ENCODE peak calls at places on chromosomes 12 and 14, in seven cellular contexts. N, D, U, H, Y, A and P are unnamed samples.

GRCh38 chr12:45994736-45995135 is 4.4 kb upstream of the SCAF11 start:
- DNase-seq in N (no peak), Y (no peak), D (no peak), H (no peak), U (no peak), A (no peak), P (no peak)

GRCh38 chr12:85273411-85274075 is 6.5 kb upstream of the ALX1 start:
- DNase-seq in H (no peak), N (no peak), D (peak), Y (no peak), A (no peak), U (no peak), P (no peak)

GRCh38 chr12:79001404-79001803 is 136.8 kb downstream of the SYT1 start:
- DNase-seq in Y (no peak), A (no peak), N (no peak), H (no peak), U (no peak), D (no peak), P (no peak)

GRCh38 chr14:61537567-61538463 is 157.5 kb upstream of the HIF1A start:
- DNase-seq in H (no peak), N (no peak), A (peak), D (peak), U (no peak), Y (peak), P (no peak)

GRCh38 chr12:113006641-113007040 is 28.3 kb downstream of the OAS2 start:
- DNase-seq in D (no peak), H (no peak), Y (no peak), A (no peak), N (no peak), U (no peak), P (no peak)

GRCh38 chr12:6425588-6426531 is 18.9 kb upstream of the CD27 start:
- DNase-seq in N (peak), U (no peak), Y (no peak), H (no peak), A (peak), D (no peak), P (no peak)

GRCh38 chr14:95509512-95509911 is 6.9 kb downstream of the SYNE3 start:
- DNase-seq in N (no peak), A (no peak), U (no peak), D (no peak), Y (no peak), H (no peak), P (no peak)

GRCh38 chr14:74620497-74620921 is 8.5 kb upstream of the LTBP2 start:
- DNase-seq in N (no peak), U (no peak), H (no peak), A (no peak), Y (peak), D (peak), P (no peak)

GRCh38 chr14:83197271-83197670 is 1663.6 kb upstream of the SEL1L start:
- DNase-seq in D (no peak), Y (no peak), H (no peak), U (no peak), N (no peak), A (no peak), P (no peak)

GRCh38 chr14:57212919-57213318 is 55.8 kb downstream of the EXOC5 start:
- DNase-seq in H (no peak), U (no peak), N (no peak), D (peak), A (no peak), Y (no peak), P (no peak)

GRCh38 chr14:96583605-96584041 is 81.4 kb downstream of the PAPOLA start:
- DNase-seq in H (no peak), Y (no peak), N (no peak), A (no peak), U (no peak), D (no peak), P (no peak)

GRCh38 chr12:5102261-5102789 is 58.6 kb downstream of the KCNA5 start:
- DNase-seq in Y (peak), U (no peak), N (peak), A (no peak), D (no peak), H (no peak), P (no peak)

GRCh38 chr12:26658991-26659390 is 174.0 kb downstream of the ITPR2 start:
- DNase-seq in Y (peak), N (no peak), U (no peak), H (no peak), D (no peak), A (no peak), P (no peak)

GRCh38 chr12:26017484-26018211 is 59.2 kb downstream of the RASSF8 start:
- DNase-seq in N (no peak), H (no peak), D (peak), U (no peak), A (peak), Y (no peak), P (no peak)

GRCh38 chr12:132429932-132430643 is 59.9 kb upstream of the FBRSL1 start:
- DNase-seq in D (peak), N (peak), A (peak), U (peak), H (no peak), Y (no peak), P (no peak)

GRCh38 chr14:59511916-59512530 is 27.7 kb downstream of the JKAMP start:
- DNase-seq in U (no peak), A (peak), D (no peak), H (no peak), N (no peak), Y (no peak), P (peak)

GRCh38 chr14:91154851-91155625 is 41.2 kb downstream of the DGLUCY start:
- DNase-seq in N (no peak), A (no peak), H (peak), U (peak), Y (no peak), D (peak), P (no peak)

GRCh38 chr14:104442107-104442551 is 137.4 kb upstream of the C14orf180 start:
- DNase-seq in H (no peak), U (no peak), Y (no peak), D (no peak), N (no peak), A (no peak), P (no peak)

GRCh38 chr14:28766505-28767238 is at the start of gene FOXG1:
- DNase-seq in D (no peak), A (peak), U (no peak), H (no peak), N (no peak), Y (no peak), P (no peak)

GRCh38 chr14:28767239-28767850 is 758 bp downstream of the FOXG1 start:
- DNase-seq in N (no peak), D (no peak), Y (no peak), H (no peak), A (no peak), U (no peak), P (no peak)

GRCh38 chr14:28768549-28768870 is 1.9 kb downstream of the FOXG1 start:
- DNase-seq in Y (no peak), A (no peak), H (no peak), N (no peak), U (no peak), D (no peak), P (no peak)

GRCh38 chr14:28769358-28769757 is 2.8 kb downstream of the FOXG1 start:
- DNase-seq in A (no peak), Y (no peak), D (no peak), U (no peak), H (no peak), N (no peak), P (no peak)

DNA sequence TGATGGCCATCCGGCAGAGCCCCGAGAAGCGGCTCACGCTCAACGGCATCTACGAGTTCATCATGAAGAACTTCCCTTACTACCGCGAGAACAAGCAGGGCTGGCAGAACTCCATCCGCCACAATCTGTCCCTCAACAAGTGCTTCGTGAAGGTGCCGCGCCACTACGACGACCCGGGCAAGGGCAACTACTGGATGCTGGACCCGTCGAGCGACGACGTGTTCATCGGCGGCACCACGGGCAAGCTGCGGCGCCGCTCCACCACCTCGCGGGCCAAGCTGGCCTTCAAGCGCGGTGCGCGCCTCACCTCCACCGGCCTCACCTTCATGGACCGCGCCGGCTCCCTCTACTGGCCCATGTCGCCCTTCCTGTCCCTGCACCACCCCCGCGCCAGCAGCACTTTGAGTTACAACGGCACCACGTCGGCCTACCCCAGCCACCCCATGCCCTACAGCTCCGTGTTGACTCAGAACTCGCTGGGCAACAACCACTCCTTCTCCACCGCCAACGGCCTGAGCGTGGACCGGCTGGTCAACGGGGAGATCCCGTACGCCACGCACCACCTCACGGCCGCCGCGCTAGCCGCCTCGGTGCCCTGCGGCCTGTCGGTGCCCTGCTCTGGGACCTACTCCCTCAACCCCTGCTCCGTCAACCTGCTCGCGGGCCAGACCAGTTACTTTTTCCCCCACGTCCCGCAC is 1.4 kb downstream of the FOXG1 start:
- DNase-seq in N (no peak), A (no peak), U (no peak), Y (no peak), D (no peak), H (no peak), P (no peak)
- TF ChIP-seq CTCF in N (no peak), A (no peak), U (no peak), Y (no peak), D (peak), H (no peak), P (peak)

GRCh38 chr14:79356040-79356439 is 855.3 kb downstream of the DIO2 start:
- DNase-seq in U (no peak), Y (no peak), A (no peak), N (no peak), H (no peak), D (no peak), P (no peak)
- TF ChIP-seq CTCF in U (no peak), Y (peak), A (no peak), N (no peak), H (no peak), D (peak), P (no peak)

DNA sequence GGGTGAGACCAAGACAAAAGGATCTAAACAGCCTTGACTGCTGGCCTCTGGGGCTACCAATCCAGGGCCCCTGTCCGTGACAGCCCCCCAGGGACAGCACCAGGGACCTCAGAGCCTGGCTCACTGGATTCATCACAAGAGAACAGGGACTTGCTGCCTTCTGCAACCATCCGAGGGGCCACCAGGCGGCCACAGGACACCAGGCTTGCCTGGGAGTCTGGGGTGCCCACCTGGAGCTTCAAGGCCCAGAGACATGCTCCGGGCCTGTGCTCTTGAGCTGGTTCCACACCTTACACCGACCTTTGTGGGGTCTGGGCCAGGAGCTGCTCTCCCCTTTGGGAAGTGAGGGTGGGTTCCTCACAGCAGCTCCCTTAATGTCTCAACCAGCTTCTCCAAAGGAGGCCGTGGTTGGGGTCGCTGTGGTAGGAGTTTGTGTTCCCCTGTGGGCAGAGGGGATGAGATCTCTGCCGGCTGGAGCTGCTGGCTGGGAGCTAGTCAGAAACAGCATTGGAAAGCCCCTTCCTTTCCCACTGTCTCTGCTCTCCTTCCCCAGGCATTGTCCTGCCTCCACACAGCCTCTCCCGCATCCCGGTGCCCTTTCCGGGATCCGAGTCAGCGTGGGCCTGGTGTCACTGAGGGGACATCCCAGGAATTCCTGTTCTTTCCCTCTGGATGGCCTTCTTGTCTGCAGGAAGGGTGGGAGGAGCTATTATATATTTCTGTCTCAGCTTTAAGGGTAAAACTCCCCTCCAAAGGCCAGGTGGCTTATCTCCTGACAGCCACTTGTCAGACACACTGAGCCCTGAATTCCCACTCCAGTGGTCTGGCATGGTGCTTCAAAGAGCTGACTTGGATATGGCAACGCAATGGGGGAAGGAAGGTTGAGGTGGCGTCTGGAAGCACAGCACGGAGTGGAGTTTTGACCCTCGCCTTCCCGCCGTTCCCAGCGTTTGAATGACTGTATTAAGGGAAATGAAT is 5.1 kb upstream of the PAPLN start:
- DNase-seq in H (no peak), A (peak), N (no peak), Y (no peak), D (no peak), U (no peak), P (no peak)
- TF ChIP-seq CTCF in H (no peak), A (peak), N (peak), Y (peak), D (peak), U (no peak), P (peak)

DNA sequence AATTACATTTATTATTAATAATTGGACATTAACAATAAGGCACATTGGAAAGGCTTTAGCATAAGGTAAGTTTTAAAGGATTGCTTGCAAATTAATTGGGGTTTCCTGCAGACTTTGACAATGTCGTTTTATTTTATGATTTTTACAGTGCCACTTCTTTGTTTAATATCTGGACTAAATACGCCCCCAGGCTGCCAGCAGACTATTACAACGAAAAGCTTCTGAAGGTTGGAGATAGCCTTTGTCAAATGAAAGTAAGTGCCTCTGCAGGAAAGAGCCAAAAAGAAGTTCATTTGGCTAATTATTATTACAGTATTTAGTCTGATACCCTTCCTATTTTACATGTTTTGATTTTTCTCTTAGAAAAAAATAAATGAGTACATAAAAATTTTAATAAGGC is 11.3 kb downstream of the CFAP54 start:
- DNase-seq in A (peak), H (no peak), N (no peak), D (no peak), U (no peak), Y (no peak), P (no peak)
- TF ChIP-seq CTCF in A (no peak), H (no peak), N (no peak), D (peak), U (no peak), Y (peak), P (no peak)

GRCh38 chr12:82688035-82688501 is 1.4 kb downstream of the TMTC2 start:
- DNase-seq in U (no peak), N (no peak), A (peak), Y (no peak), H (no peak), D (peak), P (no peak)
- TF ChIP-seq CTCF in U (no peak), N (no peak), A (no peak), Y (peak), H (no peak), D (peak), P (peak)

GRCh38 chr14:106419432-106419831 is 893.0 kb downstream of the TMEM121 start:
- DNase-seq in D (no peak), A (no peak), Y (no peak), U (no peak), N (no peak), H (no peak), P (no peak)

GRCh38 chr14:106414464-106414863 is 888.1 kb downstream of the TMEM121 start:
- DNase-seq in U (no peak), A (no peak), N (no peak), Y (no peak), H (no peak), D (no peak), P (no peak)

GRCh38 chr14:106422066-106422465 is 895.7 kb downstream of the TMEM121 start:
- DNase-seq in A (no peak), H (no peak), U (no peak), N (no peak), D (no peak), Y (no peak), P (no peak)

GRCh38 chr14:106417224-106418049 is 891.1 kb downstream of the TMEM121 start:
- DNase-seq in H (no peak), U (peak), Y (no peak), N (peak), A (peak), D (no peak), P (no peak)
- TF ChIP-seq CTCF in H (no peak), U (peak), Y (peak), N (peak), A (peak), D (peak), P (no peak)

DNA sequence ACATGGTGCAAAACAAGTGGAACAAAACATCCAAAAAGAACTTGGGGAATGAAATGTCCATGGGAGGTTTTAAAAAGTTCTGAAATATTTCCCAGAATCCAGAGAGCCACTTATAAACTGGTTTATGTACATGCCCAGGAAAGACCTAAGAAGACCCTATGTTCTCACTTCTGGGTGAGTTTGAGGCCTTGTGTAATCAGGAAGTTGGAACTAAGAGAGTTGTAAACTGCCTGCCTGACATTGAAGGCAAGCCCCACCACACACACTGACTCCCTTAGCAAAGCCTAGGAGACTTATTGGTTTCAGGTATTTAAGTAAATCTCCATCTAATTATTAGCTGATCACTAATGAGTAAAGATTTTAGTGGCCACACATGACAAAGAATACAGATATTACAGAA is 142.5 kb downstream of the LRIG3 start:
- DNase-seq in Y (no peak), H (no peak), U (no peak), D (no peak), A (no peak), N (no peak), P (no peak)
- TF ChIP-seq CTCF in Y (no peak), H (no peak), U (no peak), D (no peak), A (no peak), N (no peak), P (no peak)

GRCh38 chr12:1328385-1328784 is 266.0 kb downstream of the FBXL14 start:
- DNase-seq in A (no peak), Y (no peak), H (no peak), N (no peak), U (no peak), D (no peak), P (no peak)

GRCh38 chr12:1324900-1325299 is 269.5 kb downstream of the FBXL14 start:
- DNase-seq in U (no peak), H (no peak), Y (no peak), A (no peak), D (no peak), N (no peak), P (no peak)

GRCh38 chr12:1325666-1326065 is 268.7 kb downstream of the FBXL14 start:
- DNase-seq in N (no peak), H (no peak), U (no peak), A (peak), Y (no peak), D (no peak), P (no peak)

GRCh38 chr12:1324099-1324498 is 270.3 kb downstream of the FBXL14 start:
- DNase-seq in H (no peak), A (no peak), U (no peak), N (no peak), Y (no peak), D (no peak), P (no peak)

GRCh38 chr12:1326258-1326657 is 268.1 kb downstream of the FBXL14 start:
- DNase-seq in D (no peak), A (no peak), Y (no peak), U (no peak), N (no peak), H (no peak), P (no peak)
- TF ChIP-seq CTCF in D (no peak), A (no peak), Y (no peak), U (no peak), N (no peak), H (no peak), P (no peak)